ENCODE peak calls at places on chromosomes 13 and 19, in four cellular contexts. H, E, S and L are unnamed samples.

GRCh38 chr13:39655041-39655568 is 357 bp upstream of the COG6 start:
- DNase-seq in H (no peak), E (no peak), S (no peak), L (no peak)

GRCh38 chr13:46663644-46664043 is 110.7 kb downstream of the LRCH1 start:
- DNase-seq in H (no peak), E (no peak), S (no peak), L (no peak)

GRCh38 chr13:25762795-25763377 is 288.9 kb downstream of the SHISA2 start:
- DNase-seq in H (no peak), E (no peak), S (no peak), L (no peak)

GRCh38 chr13:95160112-95160906 is 140.9 kb downstream of the ABCC4 start:
- DNase-seq in H (peak; percentile 7), E (no peak), S (no peak), L (no peak)

GRCh38 chr13:112897956-112898785 is 70.8 kb upstream of the MCF2L start:
- DNase-seq in H (no peak), E (no peak), S (no peak), L (no peak)

GRCh38 chr13:33610471-33611015 is 207.4 kb upstream of the RFC3 start:
- DNase-seq in H (peak; percentile 89), E (peak; percentile 41), S (peak; percentile 23), L (peak; percentile 86)

GRCh38 chr19:14997981-14998380 is 18.3 kb upstream of the SLC1A6 start:
- DNase-seq in H (no peak), E (no peak), S (no peak), L (no peak)

GRCh38 chr19:1773173-1773572 is 19.9 kb downstream of the ONECUT3 start:
- DNase-seq in H (no peak), E (no peak), S (no peak), L (no peak)

GRCh38 chr13:75467009-75467728 is 14.8 kb downstream of the TBC1D4 start:
- DNase-seq in H (no peak), E (no peak), S (no peak), L (no peak)

GRCh38 chr13:97567510-97568243 is 133.7 kb downstream of the RAP2A start:
- DNase-seq in H (no peak), E (no peak), S (peak; percentile 79), L (no peak)

GRCh38 chr13:111411186-111411858 is 90.9 kb downstream of the TEX29 start:
- DNase-seq in H (peak; percentile 43), E (no peak), S (no peak), L (no peak)

GRCh38 chr19:46786236-46787039 is 2.0 kb downstream of the SLC1A5 start:
- DNase-seq in H (no peak), E (peak; percentile 82), S (peak; percentile 84), L (peak; percentile 71)

GRCh38 chr19:5814123-5814839 is 9.4 kb downstream of the NRTN start:
- DNase-seq in H (no peak), E (no peak), S (peak; percentile 55), L (no peak)

GRCh38 chr13:46830405-46831005 is 33.5 kb upstream of the ESD start:
- DNase-seq in H (no peak), E (no peak), S (no peak), L (no peak)

GRCh38 chr19:15672580-15673175 is at the start of gene CYP4F12:
- DNase-seq in H (no peak), E (no peak), S (peak; percentile 97), L (peak; percentile 28)

GRCh38 chr19:48403606-48404005 is 10.1 kb downstream of the GRIN2D start:
- DNase-seq in H (peak; percentile 11), E (no peak), S (peak; percentile 38), L (peak; percentile 32)

GRCh38 chr13:48891586-48891985 is 84.1 kb upstream of the FNDC3A start:
- DNase-seq in H (no peak), E (no peak), S (no peak), L (no peak)

GRCh38 chr19:58218899-58219298 is 9.8 kb upstream of the ZNF544 start:
- DNase-seq in H (peak; percentile 30), E (peak; percentile 28), S (no peak), L (no peak)

GRCh38 chr19:1133471-1133929 is 29.7 kb downstream of the GPX4 start:
- DNase-seq in H (no peak), E (peak; percentile 86), S (peak; percentile 45), L (peak; percentile 21)

GRCh38 chr19:36032251-36033104 is at the start of gene CLIP3:
- DNase-seq in H (peak; percentile 58), E (peak; percentile 16), S (peak; percentile 32), L (peak; percentile 63)

GRCh38 chr13:69524459-69525155 is 583.0 kb upstream of the ATXN8OS start:
- DNase-seq in H (no peak), E (no peak), S (no peak), L (no peak)

GRCh38 chr13:59086147-59086546 is 1077.6 kb downstream of the DIAPH3 start:
- DNase-seq in H (no peak), E (no peak), S (no peak), L (no peak)

GRCh38 chr19:15142313-15142712 is 35.1 kb downstream of the SYDE1 start:
- DNase-seq in H (no peak), E (no peak), S (no peak), L (no peak)

GRCh38 chr19:10085641-10086031 is 481 bp upstream of the SHFL start:
- DNase-seq in H (no peak), E (no peak), S (no peak), L (no peak)

GRCh38 chr13:43154083-43154739 is 130.8 kb downstream of the DNAJC15 start:
- DNase-seq in H (no peak), E (no peak), S (no peak), L (no peak)

GRCh38 chr13:46475586-46475991 is 77.4 kb upstream of the LRCH1 start:
- DNase-seq in H (no peak), E (no peak), S (no peak), L (no peak)

GRCh38 chr13:43284162-43284561 is 260.8 kb downstream of the DNAJC15 start:
- DNase-seq in H (no peak), E (no peak), S (no peak), L (no peak)

GRCh38 chr13:42876810-42877550 is 95.6 kb downstream of the FAM216B start:
- DNase-seq in H (no peak), E (no peak), S (no peak), L (no peak)

GRCh38 chr13:99269627-99270252 is 11.6 kb upstream of the GPR18 start:
- DNase-seq in H (peak; percentile 56), E (no peak), S (no peak), L (peak; percentile 35)

GRCh38 chr13:98921786-98922185 is 56.1 kb downstream of the DOCK9 start:
- DNase-seq in H (no peak), E (no peak), S (no peak), L (no peak)

GRCh38 chr19:47670736-47671135 is 42.5 kb upstream of the EHD2 start:
- DNase-seq in H (no peak), E (no peak), S (no peak), L (no peak)